ENCODE peak calls at places on chromosomes 4 and X, in eight cellular contexts. One of them, this sample, is unnamed.

GRCh38 chrX:137313627-137314026 is 252.3 kb upstream of the ZIC3 start:
- DNase-seq in CD8-positive, alpha-beta memory T cell: no peak
- DNase-seq in IMR-90: no peak
- DNase-seq in heart right ventricle: no peak
- DNase-seq in A549: no peak
- DNase-seq in H9: no peak
- DNase-seq in aorta: no peak
- DNase-seq in left ventricle myocardium inferior: no peak
- DNase-seq in this sample: no peak

GRCh38 chrX:103439161-103439560 is 62.8 kb downstream of the BEX3 start:
- DNase-seq in CD8-positive, alpha-beta memory T cell: no peak
- DNase-seq in IMR-90: no peak
- DNase-seq in heart right ventricle: no peak
- DNase-seq in A549: no peak
- DNase-seq in H9: no peak
- DNase-seq in aorta: no peak
- DNase-seq in left ventricle myocardium inferior: no peak
- DNase-seq in this sample: no peak

GRCh38 chr4:73725499-73725898 is 14.9 kb upstream of the CXCL8 start:
- DNase-seq in CD8-positive, alpha-beta memory T cell: no peak
- DNase-seq in IMR-90: no peak
- DNase-seq in heart right ventricle: no peak
- DNase-seq in A549: no peak
- DNase-seq in H9: no peak
- DNase-seq in aorta: no peak
- DNase-seq in left ventricle myocardium inferior: no peak
- DNase-seq in this sample: no peak

GRCh38 chr4:130035391-130035790 is 939.4 kb downstream of the C4orf33 start:
- DNase-seq in CD8-positive, alpha-beta memory T cell: no peak
- DNase-seq in IMR-90: no peak
- DNase-seq in heart right ventricle: no peak
- DNase-seq in A549: no peak
- DNase-seq in H9: no peak
- DNase-seq in aorta: no peak
- DNase-seq in left ventricle myocardium inferior: no peak
- DNase-seq in this sample: no peak

GRCh38 chr4:8940792-8941491 is 69.3 kb upstream of the HMX1 start:
- DNase-seq in CD8-positive, alpha-beta memory T cell: no peak
- DNase-seq in IMR-90: no peak
- DNase-seq in heart right ventricle: no peak
- DNase-seq in A549: peak
- DNase-seq in H9: no peak
- DNase-seq in aorta: no peak
- DNase-seq in left ventricle myocardium inferior: no peak
- DNase-seq in this sample: no peak

GRCh38 chr4:42638993-42639392 is 17.9 kb downstream of the ATP8A1 start:
- DNase-seq in CD8-positive, alpha-beta memory T cell: no peak
- DNase-seq in IMR-90: no peak
- DNase-seq in heart right ventricle: no peak
- DNase-seq in A549: no peak
- DNase-seq in H9: no peak
- DNase-seq in aorta: no peak
- DNase-seq in left ventricle myocardium inferior: no peak
- DNase-seq in this sample: no peak

GRCh38 chrX:134396174-134396573 is 63.8 kb upstream of the HPRT1 start:
- DNase-seq in CD8-positive, alpha-beta memory T cell: no peak
- DNase-seq in IMR-90: peak
- DNase-seq in heart right ventricle: no peak
- DNase-seq in A549: peak
- DNase-seq in H9: no peak
- DNase-seq in aorta: no peak
- DNase-seq in left ventricle myocardium inferior: no peak
- DNase-seq in this sample: no peak

GRCh38 chr4:98786866-98787265 is 128.5 kb upstream of the TSPAN5 start:
- DNase-seq in CD8-positive, alpha-beta memory T cell: no peak
- DNase-seq in IMR-90: peak
- DNase-seq in heart right ventricle: no peak
- DNase-seq in A549: peak
- DNase-seq in H9: no peak
- DNase-seq in aorta: no peak
- DNase-seq in left ventricle myocardium inferior: no peak
- DNase-seq in this sample: no peak

GRCh38 chrX:130805906-130806305 is 97.1 kb downstream of the ENOX2 start:
- DNase-seq in CD8-positive, alpha-beta memory T cell: no peak
- DNase-seq in IMR-90: no peak
- DNase-seq in heart right ventricle: no peak
- DNase-seq in A549: no peak
- DNase-seq in H9: no peak
- DNase-seq in aorta: no peak
- DNase-seq in left ventricle myocardium inferior: no peak
- DNase-seq in this sample: no peak

GRCh38 chr4:90152024-90152423 is 24.8 kb downstream of the CCSER1 start:
- DNase-seq in CD8-positive, alpha-beta memory T cell: no peak
- DNase-seq in IMR-90: no peak
- DNase-seq in heart right ventricle: no peak
- DNase-seq in A549: no peak
- DNase-seq in H9: no peak
- DNase-seq in aorta: no peak
- DNase-seq in left ventricle myocardium inferior: no peak
- DNase-seq in this sample: no peak

DNA sequence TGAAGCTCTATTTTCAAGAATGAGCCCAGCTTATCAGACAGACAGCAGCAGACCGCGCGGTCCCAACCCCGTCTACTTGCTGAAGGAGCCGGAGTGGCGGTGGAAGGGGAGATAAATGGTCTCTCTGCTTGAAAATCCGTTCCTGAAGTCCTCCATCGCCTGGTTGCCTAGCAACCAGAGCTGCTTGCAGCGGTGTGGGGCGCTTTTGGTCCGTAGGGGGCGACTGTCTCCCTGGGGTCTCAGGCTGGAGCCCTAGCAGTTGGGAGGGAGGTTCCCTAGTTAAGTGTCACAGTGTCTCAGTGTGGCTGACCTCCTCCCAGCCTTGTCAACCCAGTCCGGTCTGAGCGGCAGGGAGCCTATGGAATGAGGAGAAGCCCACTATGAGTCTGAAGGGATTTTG is 8.3 kb upstream of the DLG3 start:
- DNase-seq in CD8-positive, alpha-beta memory T cell: no peak
- DNase-seq in IMR-90: no peak
- DNase-seq in heart right ventricle: no peak
- DNase-seq in A549: no peak
- DNase-seq in H9: peak
- DNase-seq in aorta: no peak
- DNase-seq in left ventricle myocardium inferior: no peak
- DNase-seq in this sample: no peak
- H3K27ac ChIP-seq in CD8-positive, alpha-beta memory T cell: no peak
- H3K27ac ChIP-seq in IMR-90: no peak
- H3K27ac ChIP-seq in heart right ventricle: peak
- H3K27ac ChIP-seq in A549: no peak
- H3K27ac ChIP-seq in H9: no peak
- H3K27ac ChIP-seq in aorta: peak
- H3K27ac ChIP-seq in left ventricle myocardium inferior: peak
- H3K27ac ChIP-seq in this sample: peak

DNA sequence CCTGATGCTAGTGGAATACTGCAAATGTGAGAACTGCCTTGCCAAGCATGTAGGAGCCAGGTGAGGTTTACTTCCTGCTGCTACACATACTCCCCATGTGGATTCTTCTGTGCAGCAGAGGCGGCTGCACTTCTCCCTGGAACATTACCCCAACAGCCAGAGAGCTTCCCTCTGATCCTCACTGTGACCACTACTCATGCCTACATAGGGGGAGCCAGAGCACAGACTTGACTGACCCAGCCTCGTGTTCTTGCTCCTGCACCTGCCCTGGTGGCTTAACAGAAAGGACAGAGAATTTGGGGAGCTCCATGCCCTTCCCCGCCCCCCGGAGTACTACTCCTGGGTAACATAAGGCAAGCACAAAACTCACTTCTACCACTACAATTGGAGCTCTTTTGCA is 38.4 kb downstream of the UGT2A2 start:
- DNase-seq in CD8-positive, alpha-beta memory T cell: no peak
- DNase-seq in IMR-90: no peak
- DNase-seq in heart right ventricle: no peak
- DNase-seq in A549: no peak
- DNase-seq in H9: peak
- DNase-seq in aorta: no peak
- DNase-seq in left ventricle myocardium inferior: no peak
- DNase-seq in this sample: no peak
- H3K27ac ChIP-seq in CD8-positive, alpha-beta memory T cell: no peak
- H3K27ac ChIP-seq in IMR-90: no peak
- H3K27ac ChIP-seq in heart right ventricle: no peak
- H3K27ac ChIP-seq in A549: no peak
- H3K27ac ChIP-seq in H9: no peak
- H3K27ac ChIP-seq in aorta: no peak
- H3K27ac ChIP-seq in left ventricle myocardium inferior: no peak
- H3K27ac ChIP-seq in this sample: no peak

GRCh38 chr4:140136509-140136908 is 17.5 kb downstream of the MAML3 start:
- DNase-seq in CD8-positive, alpha-beta memory T cell: no peak
- DNase-seq in IMR-90: peak
- DNase-seq in heart right ventricle: no peak
- DNase-seq in A549: peak
- DNase-seq in H9: no peak
- DNase-seq in aorta: no peak
- DNase-seq in left ventricle myocardium inferior: no peak
- DNase-seq in this sample: no peak

GRCh38 chr4:140140566-140140965 is 13.4 kb downstream of the MAML3 start:
- DNase-seq in CD8-positive, alpha-beta memory T cell: no peak
- DNase-seq in IMR-90: no peak
- DNase-seq in heart right ventricle: no peak
- DNase-seq in A549: no peak
- DNase-seq in H9: no peak
- DNase-seq in aorta: no peak
- DNase-seq in left ventricle myocardium inferior: no peak
- DNase-seq in this sample: no peak

GRCh38 chr4:140137654-140138053 is 16.3 kb downstream of the MAML3 start:
- DNase-seq in CD8-positive, alpha-beta memory T cell: no peak
- DNase-seq in IMR-90: peak
- DNase-seq in heart right ventricle: no peak
- DNase-seq in A549: peak
- DNase-seq in H9: no peak
- DNase-seq in aorta: no peak
- DNase-seq in left ventricle myocardium inferior: no peak
- DNase-seq in this sample: no peak

GRCh38 chr4:140135529-140136021 is 18.4 kb downstream of the MAML3 start:
- DNase-seq in CD8-positive, alpha-beta memory T cell: no peak
- DNase-seq in IMR-90: no peak
- DNase-seq in heart right ventricle: peak
- DNase-seq in A549: peak
- DNase-seq in H9: no peak
- DNase-seq in aorta: peak
- DNase-seq in left ventricle myocardium inferior: peak
- DNase-seq in this sample: peak

GRCh38 chr4:140138428-140138827 is 15.6 kb downstream of the MAML3 start:
- DNase-seq in CD8-positive, alpha-beta memory T cell: no peak
- DNase-seq in IMR-90: no peak
- DNase-seq in heart right ventricle: no peak
- DNase-seq in A549: peak
- DNase-seq in H9: no peak
- DNase-seq in aorta: no peak
- DNase-seq in left ventricle myocardium inferior: no peak
- DNase-seq in this sample: no peak
- H3K27ac ChIP-seq in CD8-positive, alpha-beta memory T cell: no peak
- H3K27ac ChIP-seq in IMR-90: peak
- H3K27ac ChIP-seq in heart right ventricle: no peak
- H3K27ac ChIP-seq in A549: peak
- H3K27ac ChIP-seq in H9: no peak
- H3K27ac ChIP-seq in aorta: no peak
- H3K27ac ChIP-seq in left ventricle myocardium inferior: no peak
- H3K27ac ChIP-seq in this sample: no peak

GRCh38 chrX:53047228-53047627 is 1.4 kb upstream of the GPR173 start:
- DNase-seq in CD8-positive, alpha-beta memory T cell: no peak
- DNase-seq in IMR-90: peak
- DNase-seq in heart right ventricle: no peak
- DNase-seq in A549: no peak
- DNase-seq in H9: no peak
- DNase-seq in aorta: no peak
- DNase-seq in left ventricle myocardium inferior: no peak
- DNase-seq in this sample: no peak
- H3K27ac ChIP-seq in CD8-positive, alpha-beta memory T cell: no peak
- H3K27ac ChIP-seq in IMR-90: no peak
- H3K27ac ChIP-seq in heart right ventricle: no peak
- H3K27ac ChIP-seq in A549: no peak
- H3K27ac ChIP-seq in H9: no peak
- H3K27ac ChIP-seq in aorta: no peak
- H3K27ac ChIP-seq in left ventricle myocardium inferior: no peak
- H3K27ac ChIP-seq in this sample: peak

DNA sequence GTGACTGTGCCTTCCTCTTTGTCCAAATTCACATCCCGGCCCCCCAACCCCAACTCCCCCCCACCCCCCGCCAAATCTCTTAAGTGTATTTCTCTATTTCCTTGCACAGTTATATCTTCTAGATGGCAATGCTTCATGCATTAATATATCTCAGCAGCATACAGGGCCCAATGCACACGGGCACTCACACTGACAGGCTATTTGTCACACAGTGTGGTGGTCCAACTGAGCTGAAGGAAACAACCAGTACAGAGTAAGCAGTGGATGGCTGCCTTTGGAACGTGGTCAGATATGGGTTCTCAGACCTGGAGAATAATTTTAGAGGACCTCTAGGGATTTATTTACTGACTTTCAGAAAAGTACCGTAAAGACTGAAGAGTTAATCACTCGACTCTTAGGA is 684 bp downstream of the EXOC1 start:
- DNase-seq in CD8-positive, alpha-beta memory T cell: no peak
- DNase-seq in IMR-90: no peak
- DNase-seq in heart right ventricle: no peak
- DNase-seq in A549: no peak
- DNase-seq in H9: no peak
- DNase-seq in aorta: no peak
- DNase-seq in left ventricle myocardium inferior: no peak
- DNase-seq in this sample: no peak
- H3K27ac ChIP-seq in CD8-positive, alpha-beta memory T cell: peak
- H3K27ac ChIP-seq in IMR-90: peak
- H3K27ac ChIP-seq in heart right ventricle: peak
- H3K27ac ChIP-seq in A549: peak
- H3K27ac ChIP-seq in H9: no peak
- H3K27ac ChIP-seq in aorta: no peak
- H3K27ac ChIP-seq in left ventricle myocardium inferior: peak
- H3K27ac ChIP-seq in this sample: peak

This sample was measured in coronary artery.